ENCODE peak calls at places on chromosomes 3 and 15, in four cellular contexts. X, B, J and K are unnamed samples.

GRCh38 chr15:62709261-62709660 is 333.3 kb upstream of the TPM1 start:
- DNase-seq in X (no peak), B (no peak), J (no peak), K (no peak)

GRCh38 chr15:95284933-95285401 is 1045.5 kb upstream of the NR2F2 start:
- DNase-seq in X (no peak), B (no peak), J (no peak), K (no peak)

GRCh38 chr15:29870495-29871151 is 48.4 kb upstream of the TJP1 start:
- DNase-seq in X (no peak), B (no peak), J (no peak), K (peak; percentile 82)

GRCh38 chr3:111596328-111596727 is 1.2 kb upstream of the ZBED2 start:
- DNase-seq in X (no peak), B (no peak), J (no peak), K (no peak)

GRCh38 chr3:138687236-138687635 is 78.7 kb downstream of the FAIM start:
- DNase-seq in X (no peak), B (no peak), J (no peak), K (no peak)

GRCh38 chr3:16124636-16125035 is 49.8 kb upstream of the GALNT15 start:
- DNase-seq in X (no peak), B (no peak), J (no peak), K (no peak)

GRCh38 chr3:59992578-59992977 is 942.8 kb upstream of the CFAP20DC start:
- DNase-seq in X (no peak), B (no peak), J (no peak), K (no peak)

GRCh38 chr15:95857124-95857757 is 473.3 kb upstream of the NR2F2 start:
- DNase-seq in X (no peak), B (no peak), J (no peak), K (no peak)

GRCh38 chr3:177300039-177300833 is 103.0 kb upstream of the TBL1XR1 start:
- DNase-seq in X (peak; percentile 96), B (no peak), J (no peak), K (peak; percentile 18)

GRCh38 chr15:42547926-42548257 is 701 bp downstream of the LRRC57 start:
- DNase-seq in X (no peak), B (no peak), J (no peak), K (no peak)

GRCh38 chr3:4419386-4419785 is 47.7 kb downstream of the SUMF1 start:
- DNase-seq in X (no peak), B (no peak), J (no peak), K (no peak)

GRCh38 chr3:52625041-52625440 is 60.7 kb downstream of the PBRM1 start:
- DNase-seq in X (no peak), B (no peak), J (no peak), K (no peak)

GRCh38 chr3:23620044-23620443 is 185.7 kb upstream of the UBE2E1 start:
- DNase-seq in X (no peak), B (no peak), J (no peak), K (no peak)

GRCh38 chr3:141237701-141238521 is 6.3 kb downstream of the PXYLP1 start:
- DNase-seq in X (peak; percentile 97), B (no peak), J (no peak), K (no peak)

GRCh38 chr3:101720851-101721649 is 3.4 kb upstream of the CEP97 start:
- DNase-seq in X (no peak), B (no peak), J (no peak), K (no peak)

GRCh38 chr3:128374746-128375445 is 91.8 kb downstream of the DNAJB8 start:
- DNase-seq in X (no peak), B (no peak), J (no peak), K (no peak)

GRCh38 chr15:40046721-40047412 is 7.9 kb upstream of the SRP14 start:
- DNase-seq in X (no peak), B (peak; percentile 30), J (no peak), K (no peak)

GRCh38 chr15:33243869-33244268 is 49.4 kb upstream of the FMN1 start:
- DNase-seq in X (no peak), B (peak; percentile 92), J (no peak), K (no peak)

GRCh38 chr15:98609144-98609852 is 39.0 kb upstream of the IGF1R start:
- DNase-seq in X (peak; percentile 25), B (no peak), J (no peak), K (no peak)

GRCh38 chr3:99708207-99708745 is 69.9 kb downstream of the COL8A1 start:
- DNase-seq in X (no peak), B (no peak), J (no peak), K (no peak)

GRCh38 chr3:197960694-197961581 is 921 bp downstream of the LMLN start:
- DNase-seq in X (no peak), B (no peak), J (peak; percentile 25), K (no peak)

GRCh38 chr3:34106879-34107278 is 308.4 kb downstream of the PDCD6IP start:
- DNase-seq in X (no peak), B (no peak), J (no peak), K (peak; percentile 54)

GRCh38 chr3:18643290-18643689 is 218.2 kb upstream of the SATB1 start:
- DNase-seq in X (no peak), B (no peak), J (no peak), K (no peak)

GRCh38 chr15:78120523-78120922 is 10.7 kb downstream of the CIB2 start:
- DNase-seq in X (no peak), B (no peak), J (no peak), K (no peak)

GRCh38 chr3:124965413-124965812 is 30.9 kb upstream of the MUC13 start:
- DNase-seq in X (no peak), B (no peak), J (no peak), K (no peak)

GRCh38 chr15:69590932-69591524 is 138.4 kb downstream of the RPLP1 start:
- DNase-seq in X (peak; percentile 83), B (no peak), J (no peak), K (no peak)

GRCh38 chr15:65211157-65211982 is at the start of gene CILP:
- DNase-seq in X (peak; percentile 56), B (no peak), J (no peak), K (peak; percentile 68)

GRCh38 chr15:60661075-60661645 is 182.2 kb upstream of the ICE2 start:
- DNase-seq in X (no peak), B (no peak), J (no peak), K (no peak)

DNA sequence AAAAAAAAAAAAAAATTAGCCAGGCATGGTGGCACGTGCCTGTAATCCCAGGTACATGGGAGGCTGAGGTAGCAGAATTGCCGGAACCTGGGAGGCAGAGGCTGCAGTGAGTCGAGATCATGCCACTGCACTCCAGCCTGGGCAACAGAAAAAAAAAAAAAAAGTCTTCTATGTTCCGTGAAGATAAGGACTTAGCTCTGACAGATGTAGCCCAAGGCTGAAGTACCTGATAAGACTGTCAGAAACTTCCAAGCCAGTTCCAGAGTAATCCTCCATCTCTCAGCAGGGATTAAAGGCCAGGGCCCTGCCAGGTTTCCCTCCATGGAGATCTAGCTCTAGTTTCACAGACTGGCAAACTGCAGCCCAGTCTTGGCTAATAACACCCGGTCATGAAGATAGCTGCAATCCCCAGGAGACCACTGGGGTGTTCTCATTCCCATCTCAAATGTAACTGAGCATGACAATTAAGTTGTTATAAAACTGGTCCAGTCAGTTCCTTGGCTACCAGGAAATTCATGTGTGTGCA is 8.5 kb downstream of the CDCP1 start:
- DNase-seq in X (peak; percentile 14), B (no peak), J (no peak), K (no peak)
- H3K4me1 ChIP-seq in X (peaks cover 19% of the 10 kb centered on the region), B (peaks cover 11% of the 10 kb centered on the region), J (peaks cover 10% of the 10 kb centered on the region), K (peaks cover 14% of the 10 kb centered on the region)

GRCh38 chr3:13545952-13546454 is 2.9 kb upstream of the FBLN2 start:
- DNase-seq in X (no peak), B (no peak), J (no peak), K (no peak)

GRCh38 chr3:13542142-13542541 is 6.8 kb upstream of the FBLN2 start:
- DNase-seq in X (no peak), B (no peak), J (no peak), K (no peak)

GRCh38 chr3:13543251-13543650 is 5.7 kb upstream of the FBLN2 start:
- DNase-seq in X (peak; percentile 24), B (peak; percentile 67), J (peak; percentile 36), K (peak; percentile 59)

GRCh38 chr3:13544951-13545651 is 3.8 kb upstream of the FBLN2 start:
- DNase-seq in X (no peak), B (no peak), J (no peak), K (no peak)

DNA sequence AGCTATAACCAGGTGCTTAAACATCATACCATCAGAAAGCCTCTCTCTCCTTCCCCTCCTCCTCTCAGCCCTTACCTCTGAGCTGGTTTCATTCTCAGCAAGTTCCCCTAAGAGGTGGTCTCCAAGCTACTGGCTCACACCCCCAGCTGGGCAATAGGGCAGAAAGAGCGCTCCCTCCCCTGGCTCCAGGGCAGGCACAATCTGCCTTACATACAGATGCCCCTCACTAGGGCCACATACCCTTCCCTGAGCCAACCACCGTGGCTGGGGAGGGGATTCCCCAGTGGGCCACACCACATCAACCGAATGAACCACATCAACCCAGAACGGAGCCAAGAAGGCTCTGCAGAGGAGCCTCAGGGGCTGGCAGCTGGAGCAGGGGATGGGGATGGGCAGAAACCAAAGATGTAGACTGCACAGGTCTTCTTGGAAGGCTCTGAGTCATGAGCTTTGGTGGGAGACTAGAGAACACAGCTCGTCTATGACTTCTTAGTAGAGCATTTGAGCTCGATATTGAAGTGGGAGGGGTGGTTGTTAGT is 4.6 kb upstream of the FBLN2 start:
- DNase-seq in X (no peak), B (no peak), J (no peak), K (no peak)
- H3K27ac ChIP-seq in X (no peak overlapping the region), B (peak overlapping the region; percentile 86), J (peak overlapping the region; percentile 59), K (no peak overlapping the region)

GRCh38 chr3:42035816-42036482 is 55.2 kb upstream of the TRAK1 start:
- DNase-seq in X (peak; percentile 68), B (no peak), J (no peak), K (no peak)
- H3K4me1 ChIP-seq in X (peaks cover 85% of the 10 kb centered on the region), B (peaks cover 58% of the 10 kb centered on the region), J (peaks cover 66% of the 10 kb centered on the region), K (peaks cover 46% of the 10 kb centered on the region)

GRCh38 chr3:188196232-188196990 is 42.5 kb downstream of the LPP start:
- DNase-seq in X (no peak), B (no peak), J (no peak), K (no peak)

GRCh38 chr3:188191460-188191859 is 37.5 kb downstream of the LPP start:
- DNase-seq in X (no peak), B (no peak), J (no peak), K (no peak)

GRCh38 chr3:188197388-188197847 is 43.5 kb downstream of the LPP start:
- DNase-seq in X (no peak), B (no peak), J (no peak), K (no peak)

GRCh38 chr3:188192034-188192433 is 38.1 kb downstream of the LPP start:
- DNase-seq in X (no peak), B (no peak), J (no peak), K (no peak)

GRCh38 chr3:188194327-188194726 is 40.4 kb downstream of the LPP start:
- DNase-seq in X (no peak), B (no peak), J (no peak), K (no peak)
- H3K27ac ChIP-seq in X (no peak overlapping the region), B (no peak overlapping the region), J (peak overlapping the region; percentile 25), K (no peak overlapping the region)

DNA sequence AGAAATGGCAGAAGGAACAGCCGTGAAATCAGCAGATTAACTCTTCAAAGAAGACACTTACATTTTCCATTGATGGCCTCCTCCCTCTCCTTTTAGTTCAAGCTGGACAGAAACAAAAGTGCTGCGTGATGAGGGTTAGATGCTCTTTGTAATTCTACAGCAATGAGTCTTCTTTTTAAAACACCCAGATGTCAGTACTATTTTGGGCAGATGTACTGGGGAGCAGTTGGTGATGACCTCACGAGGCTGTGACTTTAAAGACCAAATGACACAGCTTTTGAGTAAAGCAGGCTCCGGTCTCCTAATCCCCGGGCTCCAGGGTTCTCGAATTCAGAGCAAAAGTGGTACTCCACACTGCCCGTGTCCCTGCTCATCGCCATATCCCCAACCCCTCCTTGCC is 198.2 kb downstream of the SLCO3A1 start:
- DNase-seq in X (no peak), B (no peak), J (no peak), K (no peak)
- H3K4me1 ChIP-seq in X (peaks cover 12% of the 10 kb centered on the region), B (no peaks in the 10 kb centered on the region), J (peaks cover 20% of the 10 kb centered on the region), K (no peaks in the 10 kb centered on the region)